ENCODE peak calls at places on chromosomes 16 and 17, in four cellular contexts. Q, T, K and O are unnamed samples.

GRCh38 chr16:1678500-1679098 is 520 bp downstream of the JPT2 start:
- DNase-seq in K (peak; percentile 63), Q (peak; percentile 24), T (peak; percentile 24), O (peak; percentile 49)

GRCh38 chr17:70080541-70081347 is 5.7 kb downstream of the KCNJ16 start:
- DNase-seq in K (no peak), Q (no peak), T (peak; percentile 55), O (no peak)

GRCh38 chr17:82787081-82787848 is 35.4 kb downstream of the TBCD start:
- DNase-seq in K (no peak), Q (no peak), T (no peak), O (no peak)

GRCh38 chr16:79713609-79714309 is 113.2 kb upstream of the MAF start:
- DNase-seq in Q (no peak), K (no peak), T (no peak), O (no peak)

GRCh38 chr16:48409839-48410610 is 24.8 kb upstream of the SIAH1 start:
- DNase-seq in T (peak; percentile 96), Q (no peak), K (peak; percentile 93), O (no peak)

GRCh38 chr16:85202631-85203461 is 90.6 kb upstream of the CIBAR2 start:
- DNase-seq in Q (peak; percentile 48), K (peak; percentile 95), T (peak; percentile 96), O (peak; percentile 83)

GRCh38 chr17:78664476-78665384 is 87.5 kb upstream of the DNAH17 start:
- DNase-seq in K (peak; percentile 30), T (peak; percentile 23), Q (no peak), O (no peak)

GRCh38 chr16:66524601-66525164 is 25.2 kb downstream of the TK2 start:
- DNase-seq in Q (no peak), T (no peak), K (no peak), O (no peak)

GRCh38 chr16:60225541-60225940 is 1491.4 kb upstream of the GOT2 start:
- DNase-seq in K (no peak), Q (no peak), T (no peak), O (peak; percentile 87)

GRCh38 chr16:82999711-83000110 is 372.9 kb downstream of the CDH13 start:
- DNase-seq in Q (no peak), T (no peak), K (no peak), O (no peak)

GRCh38 chr17:73770849-73771229 is 126.6 kb upstream of the SDK2 start:
- DNase-seq in T (no peak), Q (no peak), K (no peak), O (no peak)

GRCh38 chr16:5036228-5037156 is 2.8 kb upstream of the NAGPA start:
- DNase-seq in T (no peak), Q (no peak), K (peak; percentile 9), O (peak; percentile 56)
- H3K18ac ChIP-seq in T (no peak overlapping the region), Q (no peak overlapping the region), K (no peak overlapping the region), O (no peak overlapping the region)

GRCh38 chr17:81134064-81134781 is 31.1 kb upstream of the PVALEF start:
- DNase-seq in K (no peak), T (no peak), Q (no peak), O (no peak)
- H4K8ac ChIP-seq in K (no peak overlapping the region), T (no peak overlapping the region), Q (peak overlapping the region; percentile 23), O (no peak overlapping the region)

DNA sequence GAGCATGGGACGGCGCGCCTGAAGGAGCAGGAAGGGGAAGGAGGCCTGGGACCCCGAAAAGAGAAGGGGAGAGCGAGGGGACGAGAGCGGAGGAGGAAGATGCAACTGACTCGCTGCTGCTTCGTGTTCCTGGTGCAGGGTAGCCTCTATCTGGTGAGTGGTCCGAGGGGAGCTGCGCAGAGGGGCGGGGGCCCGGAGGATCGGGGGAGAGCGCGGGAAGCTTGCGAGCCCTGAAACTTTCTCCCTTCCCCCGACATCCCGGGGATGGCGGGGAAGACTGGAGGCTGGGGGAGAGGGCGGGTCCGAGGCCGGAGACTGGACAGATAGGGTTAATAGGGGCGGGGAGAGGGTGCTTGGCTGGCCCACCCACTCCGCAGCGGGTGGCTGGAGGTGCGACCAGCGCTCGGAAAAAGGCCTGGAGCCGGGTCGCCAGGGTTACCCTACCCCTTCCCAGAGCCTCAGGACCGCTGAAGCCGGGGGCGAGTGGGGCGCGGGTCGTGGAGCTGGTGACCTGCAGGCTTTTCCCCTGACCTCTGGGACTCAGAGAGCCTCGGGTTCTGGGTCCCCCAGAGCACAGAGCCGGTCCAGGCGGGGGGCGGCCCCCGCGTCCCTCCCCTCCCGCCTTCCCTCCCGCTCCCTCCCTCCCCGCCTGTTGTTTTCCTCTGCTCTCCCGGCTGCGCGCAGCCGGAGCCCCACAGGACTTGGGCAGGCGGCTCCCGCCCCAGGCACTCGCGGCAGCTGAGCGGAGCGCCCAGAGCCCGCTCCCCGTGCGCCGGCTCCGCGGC is 642 bp downstream of the NXPH3 start:
- DNase-seq in K (peak; percentile 40), T (peak; percentile 24), Q (peak; percentile 61), O (peak; percentile 76)
- H2BK5ac ChIP-seq in K (no peak overlapping the region), T (no peak overlapping the region), Q (peak overlapping the region; percentile 89), O (no peak overlapping the region)

GRCh38 chr16:81493755-81494433 is 49.3 kb downstream of the CMIP start:
- DNase-seq in T (peak; percentile 94), K (peak; percentile 79), Q (no peak), O (peak; percentile 65)

GRCh38 chr16:81492965-81493754 is 48.6 kb downstream of the CMIP start:
- DNase-seq in Q (no peak), T (no peak), K (no peak), O (no peak)

GRCh38 chr16:81491522-81492188 is 47.0 kb downstream of the CMIP start:
- DNase-seq in K (no peak), Q (no peak), T (peak; percentile 65), O (no peak)

GRCh38 chr16:81494434-81494806 is 49.8 kb downstream of the CMIP start:
- DNase-seq in Q (no peak), K (no peak), T (no peak), O (no peak)

DNA sequence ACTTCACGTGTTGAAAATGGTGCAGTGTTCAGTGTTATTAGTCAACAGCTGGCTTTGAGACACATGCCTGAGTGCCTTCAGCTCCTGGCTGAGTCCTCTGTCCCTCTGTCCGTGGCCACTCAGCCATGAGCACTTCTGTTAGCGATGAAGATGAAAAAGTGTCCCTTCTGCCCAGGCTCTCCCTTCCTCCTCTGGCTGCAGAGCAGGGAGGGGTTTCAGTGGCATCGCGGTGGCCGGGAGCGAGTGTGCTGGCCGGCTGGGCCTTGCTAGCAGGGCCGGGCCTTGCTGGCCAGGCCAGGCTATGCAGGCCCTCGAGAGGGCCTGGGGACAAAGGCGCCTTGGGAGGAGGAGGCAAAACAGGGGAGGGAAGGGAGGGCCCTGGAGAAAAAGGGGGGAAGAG is 47.7 kb downstream of the CMIP start:
- DNase-seq in T (no peak), Q (peak; percentile 31), K (no peak), O (no peak)
- H3K18ac ChIP-seq in T (no peak overlapping the region), Q (peak overlapping the region; percentile 76), K (no peak overlapping the region), O (no peak overlapping the region)

GRCh38 chr17:40095944-40096791 is 4.2 kb downstream of the NR1D1 start:
- DNase-seq in K (no peak), Q (no peak), T (peak; percentile 19), O (no peak)
- H4K8ac ChIP-seq in K (no peak overlapping the region), Q (no peak overlapping the region), T (no peak overlapping the region), O (no peak overlapping the region)